ENCODE peak calls at places on chromosomes 13 and 19, in five cellular contexts. W, U, M, R and G are unnamed samples.

GRCh38 chr19:54541712-54542111 is 31.9 kb upstream of the LILRA2 start:
- DNase-seq in W (no peak), U (no peak), M (no peak), R (no peak), G (no peak)

GRCh38 chr13:110108348-110109139 is 198.4 kb downstream of the COL4A1 start:
- DNase-seq in W (peak; percentile 94), U (peak; percentile 46), M (peak; percentile 74), R (peak; percentile 91), G (no peak)

GRCh38 chr19:23817519-23817918 is 58.8 kb upstream of the ZNF681 start:
- DNase-seq in W (peak; percentile 10), U (no peak), M (no peak), R (peak; percentile 47), G (no peak)

GRCh38 chr13:105804561-105805190 is 730.8 kb downstream of the EFNB2 start:
- DNase-seq in W (peak; percentile 61), U (no peak), M (no peak), R (no peak), G (no peak)

GRCh38 chr19:29247912-29248311 is 35.0 kb upstream of the UQCRFS1 start:
- DNase-seq in W (no peak), U (no peak), M (no peak), R (peak; percentile 32), G (no peak)

GRCh38 chr13:23956106-23956505 is 58.8 kb upstream of the C1QTNF9B start:
- DNase-seq in W (peak; percentile 28), U (no peak), M (no peak), R (peak; percentile 63), G (no peak)

GRCh38 chr13:96403241-96403640 is 313.3 kb downstream of the HS6ST3 start:
- DNase-seq in W (no peak), U (no peak), M (no peak), R (no peak), G (no peak)

GRCh38 chr19:33393286-33394005 is 19.9 kb downstream of the CEBPG start:
- DNase-seq in W (no peak), U (no peak), M (no peak), R (no peak), G (peak; percentile 56)

GRCh38 chr19:29552454-29553280 is 26.9 kb downstream of the VSTM2B start:
- DNase-seq in W (no peak), U (no peak), M (no peak), R (no peak), G (no peak)

GRCh38 chr19:27972291-27973040 is 1240.5 kb downstream of the UQCRFS1 start:
- DNase-seq in W (peak; percentile 38), U (no peak), M (no peak), R (peak; percentile 52), G (no peak)

GRCh38 chr19:13020002-13020414 is 24.7 kb downstream of the NFIX start:
- DNase-seq in W (no peak), U (peak; percentile 31), M (no peak), R (no peak), G (no peak)

GRCh38 chr13:98275711-98276171 is 98.7 kb upstream of the RNF113B start:
- DNase-seq in W (no peak), U (no peak), M (no peak), R (no peak), G (no peak)

GRCh38 chr13:26299168-26299788 is 45.3 kb downstream of the CDK8 start:
- DNase-seq in W (peak; percentile 1), U (no peak), M (no peak), R (no peak), G (no peak)

GRCh38 chr13:41178040-41178439 is 16.3 kb downstream of the KBTBD7 start:
- DNase-seq in W (peak; percentile 76), U (no peak), M (no peak), R (no peak), G (no peak)

GRCh38 chr19:55240713-55241020 is 12.1 kb upstream of the TMEM86B start:
- DNase-seq in W (no peak), U (no peak), M (no peak), R (no peak), G (peak; percentile 30)

GRCh38 chr13:89061821-89062220 is 1390.7 kb downstream of the SLITRK5 start:
- DNase-seq in W (no peak), U (no peak), M (no peak), R (no peak), G (no peak)

GRCh38 chr13:74305876-74306275 is 171.7 kb upstream of the KLF12 start:
- DNase-seq in W (no peak), U (no peak), M (no peak), R (no peak), G (no peak)

GRCh38 chr13:41150058-41150457 is 17.5 kb upstream of the KBTBD6 start:
- DNase-seq in W (no peak), U (no peak), M (no peak), R (no peak), G (no peak)

GRCh38 chr13:75402787-75403186 is 79.2 kb downstream of the TBC1D4 start:
- DNase-seq in W (no peak), U (no peak), M (no peak), R (no peak), G (no peak)

GRCh38 chr19:51398096-51398704 is 7.8 kb upstream of the C19orf84 start:
- DNase-seq in W (peak; percentile 39), U (peak; percentile 8), M (no peak), R (peak; percentile 29), G (no peak)

GRCh38 chr19:35265126-35265995 is 3.4 kb upstream of the USF2 start:
- DNase-seq in W (no peak), U (no peak), M (no peak), R (no peak), G (peak; percentile 74)
- H3K4me1 ChIP-seq in W (peaks cover 6% of the 10 kb centered on the region), U (peaks cover 4% of the 10 kb centered on the region), M (peaks cover 33% of the 10 kb centered on the region), R (peaks cover 12% of the 10 kb centered on the region), G (peaks cover 46% of the 10 kb centered on the region)

GRCh38 chr19:961866-962620 is 22.1 kb upstream of the WDR18 start:
- DNase-seq in W (no peak), U (no peak), M (no peak), R (peak; percentile 89), G (no peak)
- H3K4me3 ChIP-seq in W (no peak overlapping the region), U (no peak overlapping the region), M (no peak overlapping the region), R (no peak overlapping the region), G (no peak overlapping the region)

GRCh38 chr19:3024870-3025515 is 4.1 kb downstream of the TLE2 start:
- DNase-seq in W (no peak), U (no peak), M (no peak), R (no peak), G (no peak)
- H3K27ac ChIP-seq in W (no peak overlapping the region), U (no peak overlapping the region), M (no peak overlapping the region), R (peak overlapping the region; percentile 80), G (no peak overlapping the region)

DNA sequence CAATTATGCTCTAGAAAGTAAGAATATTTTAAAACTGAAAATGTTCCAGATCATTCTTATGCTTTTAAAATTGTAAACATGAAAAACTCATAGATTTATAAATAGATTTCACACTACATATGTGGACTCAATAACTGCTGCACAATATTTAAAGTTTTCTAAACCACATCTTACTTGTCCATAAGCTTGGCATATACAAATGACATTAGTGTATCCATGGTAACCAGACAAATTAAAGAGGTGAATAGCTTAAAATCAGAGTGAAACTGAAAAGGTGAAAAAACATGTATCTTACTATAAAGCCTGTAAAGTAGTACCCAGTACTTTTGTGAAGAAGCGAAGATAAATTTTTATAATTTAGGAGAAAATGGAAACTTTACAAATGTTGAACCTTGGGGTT is 151.2 kb upstream of the MYO16 start:
- DNase-seq in W (no peak), U (no peak), M (no peak), R (no peak), G (no peak)
- H3K4me1 ChIP-seq in W (no peaks in the 10 kb centered on the region), U (no peaks in the 10 kb centered on the region), M (no peaks in the 10 kb centered on the region), R (no peaks in the 10 kb centered on the region), G (no peaks in the 10 kb centered on the region)

GRCh38 chr19:41879080-41879479 is 2.0 kb downstream of the CD79A start:
- DNase-seq in W (no peak), U (no peak), M (no peak), R (no peak), G (no peak)
- H3K4me3 ChIP-seq in W (no peak overlapping the region), U (no peak overlapping the region), M (no peak overlapping the region), R (no peak overlapping the region), G (peak overlapping the region; percentile 81)

DNA sequence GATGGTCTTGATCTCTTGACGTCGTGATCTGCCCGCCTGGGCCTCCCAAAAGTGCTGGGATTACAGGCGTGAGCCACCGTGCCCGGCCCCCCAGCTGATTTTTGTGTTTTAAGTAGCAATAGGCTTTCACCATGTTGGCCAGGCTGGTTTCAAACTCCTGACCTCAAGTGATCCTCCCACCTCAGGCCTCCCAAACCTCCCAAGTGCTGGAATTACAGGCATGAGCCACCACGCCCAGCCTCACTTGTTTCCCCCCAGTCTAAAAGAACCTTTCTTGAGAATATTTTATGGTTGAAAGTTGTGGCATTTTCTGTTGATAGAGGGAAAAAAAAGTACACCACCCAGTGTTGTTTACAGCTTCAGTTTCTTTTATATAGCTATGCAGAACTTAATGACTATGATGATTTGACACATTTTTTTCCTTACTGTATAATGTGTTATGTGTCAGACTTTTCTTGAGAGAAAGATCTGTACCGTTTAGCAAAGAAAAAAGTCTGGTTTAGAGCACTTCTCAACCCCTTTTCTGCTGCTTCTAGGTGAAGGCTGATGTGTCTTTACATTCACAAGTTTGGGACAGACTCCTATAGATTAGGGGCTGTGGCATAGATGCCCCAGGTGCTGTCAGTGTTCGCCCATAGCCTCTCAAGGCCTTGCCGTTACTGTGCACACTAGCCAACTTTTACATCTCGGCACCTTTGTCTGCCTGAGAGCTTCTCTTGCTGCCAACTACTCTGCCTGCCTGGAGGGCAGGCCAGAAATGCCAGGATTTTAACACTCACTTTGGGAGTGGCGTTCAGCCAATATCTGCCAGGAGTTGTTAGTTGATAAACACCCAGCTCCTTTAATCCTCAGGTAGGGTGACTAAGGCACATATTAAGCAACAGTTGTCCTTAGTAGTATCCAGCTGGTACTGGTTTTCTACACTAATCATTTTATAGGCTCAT is 33.0 kb downstream of the KCTD4 start:
- DNase-seq in W (peak; percentile 13), U (no peak), M (peak; percentile 81), R (peak; percentile 38), G (no peak)
- H3K27ac ChIP-seq in W (no peak overlapping the region), U (no peak overlapping the region), M (peak overlapping the region; percentile 84), R (peak overlapping the region; percentile 61), G (no peak overlapping the region)

DNA sequence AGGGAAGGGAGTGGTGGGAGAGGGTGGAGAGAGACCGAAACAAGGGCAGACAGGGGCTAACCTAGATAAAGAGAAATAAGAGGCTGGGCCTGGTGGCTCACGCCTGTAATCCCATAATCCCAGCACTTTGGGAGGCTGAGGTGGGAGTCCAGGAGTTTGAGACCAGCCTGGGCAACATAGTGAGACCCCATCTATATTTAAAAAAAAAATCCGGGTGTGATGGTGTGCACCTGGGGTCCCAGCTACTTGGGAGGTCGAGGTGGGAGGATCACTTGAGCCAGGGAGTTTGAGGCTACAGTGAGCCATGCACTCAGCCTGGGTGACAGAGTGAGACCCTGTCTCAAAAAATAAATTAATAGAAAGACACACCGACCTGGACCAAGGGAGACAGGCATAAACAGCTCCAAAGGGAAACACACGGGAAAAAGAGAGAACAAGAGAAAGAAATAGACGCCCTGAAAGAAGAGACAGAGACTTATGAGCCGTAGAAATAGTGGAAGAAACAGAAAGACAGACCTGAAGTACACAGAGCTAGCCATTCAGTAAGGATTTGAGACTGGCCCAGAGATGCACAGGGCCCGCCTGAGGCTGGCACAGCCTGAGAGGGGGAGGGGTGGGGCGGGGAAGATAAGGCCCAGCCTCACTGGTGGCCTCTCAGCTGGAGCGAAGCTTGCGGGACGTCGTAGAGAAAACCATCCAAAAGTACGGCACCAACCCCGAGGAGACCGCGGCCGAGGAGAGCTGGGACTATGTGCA is 2.2 kb downstream of the CD37 start:
- DNase-seq in W (no peak), U (no peak), M (peak; percentile 15), R (no peak), G (no peak)
- H3K4me1 ChIP-seq in W (no peaks in the 10 kb centered on the region), U (peaks cover 20% of the 10 kb centered on the region), M (no peaks in the 10 kb centered on the region), R (no peaks in the 10 kb centered on the region), G (peaks cover 16% of the 10 kb centered on the region)